ENCODE peak calls at places on chromosomes 1 and 21, in eight cellular contexts. C, B, F, U, L, R, Z and D are unnamed samples.

GRCh38 chr1:24841593-24841992 is 88.5 kb downstream of the RUNX3 start:
- DNase-seq in C (no peak), B (no peak), F (no peak), U (no peak), L (no peak), R (no peak), Z (no peak), D (no peak)

GRCh38 chr1:171999756-172000155 is 158.5 kb downstream of the DNM3 start:
- DNase-seq in C (no peak), B (no peak), F (no peak), U (no peak), L (peak; percentile 61), R (no peak), Z (no peak), D (no peak)

GRCh38 chr1:46557403-46557802 is 6.0 kb upstream of the KNCN start:
- DNase-seq in C (peak; percentile 28), B (no peak), F (no peak), U (no peak), L (no peak), R (no peak), Z (no peak), D (no peak)

GRCh38 chr1:53825306-53825705 is 12.8 kb downstream of the NDC1 start:
- DNase-seq in C (no peak), B (no peak), F (no peak), U (no peak), L (no peak), R (no peak), Z (no peak), D (no peak)

GRCh38 chr1:241542199-241542907 is 10.2 kb downstream of the KMO start:
- DNase-seq in C (peak; percentile 92), B (no peak), F (no peak), U (no peak), L (no peak), R (no peak), Z (no peak), D (no peak)

GRCh38 chr1:62144238-62144831 is 50.3 kb upstream of the L1TD1 start:
- DNase-seq in C (no peak), B (no peak), F (peak; percentile 69), U (peak; percentile 50), L (peak; percentile 31), R (peak; percentile 40), Z (peak; percentile 64), D (no peak)

GRCh38 chr1:193325771-193326170 is 139.4 kb upstream of the B3GALT2 start:
- DNase-seq in C (peak; percentile 39), B (no peak), F (no peak), U (no peak), L (peak; percentile 39), R (no peak), Z (no peak), D (no peak)

GRCh38 chr1:179154437-179154836 is 72.6 kb downstream of the TOR3A start:
- DNase-seq in C (no peak), B (no peak), F (no peak), U (no peak), L (no peak), R (no peak), Z (no peak), D (no peak)

GRCh38 chr1:16067127-16067768 is 6.2 kb downstream of the FAM131C start:
- DNase-seq in C (no peak), B (no peak), F (no peak), U (no peak), L (peak; percentile 31), R (peak; percentile 48), Z (no peak), D (no peak)

GRCh38 chr1:210687582-210688279 is 359.0 kb downstream of the HHAT start:
- DNase-seq in C (no peak), B (no peak), F (no peak), U (no peak), L (peak; percentile 79), R (peak; percentile 25), Z (no peak), D (no peak)

GRCh38 chr1:53314096-53314495 is 13.8 kb downstream of the LRP8 start:
- DNase-seq in C (no peak), B (no peak), F (no peak), U (no peak), L (no peak), R (no peak), Z (no peak), D (no peak)

GRCh38 chr1:226874579-226875425 is 4.4 kb downstream of the PSEN2 start:
- DNase-seq in C (no peak), B (peak; percentile 44), F (no peak), U (no peak), L (no peak), R (no peak), Z (no peak), D (no peak)

GRCh38 chr1:30366199-30366598 is 357.2 kb downstream of the MATN1 start:
- DNase-seq in C (no peak), B (no peak), F (no peak), U (no peak), L (no peak), R (no peak), Z (no peak), D (no peak)

GRCh38 chr1:198788561-198789064 is 149.8 kb downstream of the PTPRC start:
- DNase-seq in C (no peak), B (no peak), F (peak; percentile 49), U (peak; percentile 31), L (peak; percentile 7), R (no peak), Z (no peak), D (no peak)

GRCh38 chr1:101088431-101088830 is 62.8 kb upstream of the DPH5 start:
- DNase-seq in C (no peak), B (no peak), F (peak; percentile 3), U (no peak), L (peak; percentile 16), R (no peak), Z (no peak), D (no peak)

GRCh38 chr1:88741413-88741812 is 57.3 kb downstream of the PKN2 start:
- DNase-seq in C (no peak), B (no peak), F (peak; percentile 54), U (no peak), L (peak; percentile 62), R (no peak), Z (no peak), D (no peak)

GRCh38 chr21:38121888-38122705 is 134.7 kb upstream of the KCNJ15 start:
- DNase-seq in C (no peak), B (no peak), F (no peak), U (no peak), L (peak; percentile 36), R (no peak), Z (no peak), D (no peak)

GRCh38 chr1:164320780-164321683 is 238.0 kb upstream of the PBX1 start:
- DNase-seq in C (no peak), B (peak; percentile 69), F (peak; percentile 53), U (peak; percentile 58), L (peak; percentile 41), R (no peak), Z (no peak), D (no peak)

GRCh38 chr1:219446288-219446687 is 166.6 kb downstream of the ZC3H11B start:
- DNase-seq in C (no peak), B (no peak), F (no peak), U (no peak), L (no peak), R (no peak), Z (no peak), D (no peak)

GRCh38 chr1:172941456-172941855 is 109.3 kb downstream of the TNFSF18 start:
- DNase-seq in C (no peak), B (no peak), F (no peak), U (no peak), L (no peak), R (no peak), Z (no peak), D (no peak)

GRCh38 chr1:180168786-180169640 is 14.3 kb downstream of the QSOX1 start:
- DNase-seq in C (peak; percentile 68), B (no peak), F (peak; percentile 53), U (peak; percentile 48), L (no peak), R (peak; percentile 82), Z (no peak), D (no peak)
- TF ChIP-seq CTCF in C (peak; percentile 67), B (peak; percentile 75), F (peak; percentile 67), U (peak; percentile 51), L (peak; percentile 73), R (peak; percentile 46), Z (no peak), D (peak; percentile 56)

DNA sequence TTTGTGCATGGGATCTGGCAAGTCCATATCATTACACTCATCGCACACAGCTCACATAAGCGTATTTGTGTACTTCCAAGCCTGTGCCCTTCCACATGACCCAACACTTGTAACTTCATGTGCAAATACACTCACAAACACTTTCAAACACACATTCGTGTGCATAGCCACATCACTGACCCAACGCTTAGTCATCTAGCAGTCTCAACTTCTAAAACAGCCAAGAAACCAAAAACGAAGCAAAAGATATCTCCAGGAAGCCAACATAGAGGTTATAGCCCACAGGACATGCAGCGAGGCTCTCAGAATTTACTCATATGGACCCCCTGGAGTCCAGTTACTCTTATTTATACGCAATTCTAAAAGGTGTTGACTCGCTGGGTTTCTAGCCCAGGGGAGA is 10.9 kb upstream of the GOLT1A start:
- DNase-seq in C (no peak), B (no peak), F (no peak), U (no peak), L (peak; percentile 24), R (no peak), Z (no peak), D (no peak)
- TF ChIP-seq CTCF in C (no peak), B (no peak), F (no peak), U (no peak), L (no peak), R (no peak), Z (no peak), D (no peak)

DNA sequence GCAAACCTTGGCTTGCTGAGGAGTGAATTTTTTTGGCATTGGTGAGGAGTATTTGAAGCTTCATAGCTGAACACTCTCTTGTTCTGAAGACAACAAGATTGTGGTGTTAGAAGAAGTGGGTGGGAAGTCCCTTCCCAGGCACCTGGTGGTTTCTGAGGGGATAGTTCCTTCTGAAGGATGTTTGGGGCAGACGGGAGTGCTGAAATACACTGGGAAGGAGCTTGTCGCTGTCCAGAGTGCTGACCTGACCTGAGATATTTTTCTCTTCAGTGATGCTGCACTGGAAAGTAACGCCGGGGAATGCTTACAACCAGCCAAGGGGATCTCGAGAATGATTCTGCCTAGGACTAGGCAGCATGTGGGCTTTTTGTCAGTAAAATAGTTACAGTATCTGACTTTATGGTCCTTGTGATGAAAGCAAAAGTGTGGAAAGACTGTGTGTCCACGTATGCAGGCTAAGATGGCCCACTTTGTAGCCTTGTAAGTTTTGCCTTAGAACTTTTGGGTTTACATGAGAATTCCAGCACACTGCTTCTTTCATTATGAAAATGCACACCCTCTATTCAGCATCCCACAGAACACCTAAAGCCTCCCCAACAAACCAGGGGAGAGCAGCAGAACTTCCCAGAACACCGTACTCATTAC is 33.1 kb upstream of the NFASC start:
- DNase-seq in C (no peak), B (peak; percentile 76), F (peak; percentile 69), U (peak; percentile 91), L (peak; percentile 63), R (peak; percentile 58), Z (no peak), D (no peak)
- TF ChIP-seq CTCF in C (no peak), B (peak; percentile 58), F (peak; percentile 7), U (peak; percentile 42), L (no peak), R (no peak), Z (no peak), D (peak; percentile 21)

DNA sequence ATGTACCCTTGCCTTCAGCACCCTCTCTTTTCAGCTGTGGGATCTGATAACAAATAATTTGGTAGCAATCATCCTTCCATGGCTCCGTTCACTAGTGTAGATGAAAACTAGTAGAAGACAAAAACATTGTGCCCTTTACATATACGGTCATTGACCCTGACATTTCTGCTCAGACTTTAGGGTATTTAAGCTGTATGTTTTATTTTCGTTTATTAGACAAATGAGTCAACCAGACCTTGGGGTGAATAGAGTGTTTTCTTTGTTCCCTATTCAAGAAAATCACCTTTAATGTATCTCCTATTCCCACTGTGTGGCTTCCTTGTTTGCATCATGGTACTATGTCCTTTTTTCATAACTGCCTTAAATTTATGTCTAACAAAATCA is 187.3 kb downstream of the VAV3 start:
- DNase-seq in C (no peak), B (no peak), F (no peak), U (no peak), L (no peak), R (no peak), Z (no peak), D (no peak)
- TF ChIP-seq CTCF in C (no peak), B (no peak), F (no peak), U (no peak), L (no peak), R (no peak), Z (no peak), D (no peak)